ENCODE peak calls at places on chromosomes 13 and 19, in seven cellular contexts. V is substantia nigra, J is upper lobe of right lung, G is heart left ventricle, O is dorsolateral prefrontal cortex, D is transverse colon, H is psoas muscle. T is an unnamed sample.
A peak's percentile ranks its signal among the peaks of the same experiment; 100 is the strongest.

GRCh38 chr19:18780081-18780480 is 11.0 kb downstream of the COMP start:
- DNase-seq in H (no peak), J (no peak), V (no peak), D (no peak), O (no peak), G (no peak), T (no peak)

GRCh38 chr13:53545340-53545941 is 516.8 kb downstream of the OLFM4 start:
- DNase-seq in G (no peak), J (no peak), H (no peak), O (no peak), V (no peak), D (no peak), T (no peak)

GRCh38 chr13:108349269-108349668 is 79.8 kb downstream of the TNFSF13B start:
- DNase-seq in D (no peak), V (no peak), G (no peak), H (no peak), J (no peak), O (no peak), T (no peak)

GRCh38 chr13:27770809-27771208 is 21.5 kb upstream of the GSX1 start:
- DNase-seq in D (peak; percentile 36), J (no peak), H (no peak), V (no peak), G (no peak), O (no peak), T (no peak)

GRCh38 chr19:37855098-37855497 is 51.3 kb downstream of the WDR87 start:
- DNase-seq in D (peak; percentile 8), H (peak; percentile 10), J (no peak), G (peak; percentile 69), V (peak; percentile 7), O (peak; percentile 49), T (peak; percentile 75)

GRCh38 chr19:52778811-52779210 is 7.8 kb downstream of the ZNF600 start:
- DNase-seq in H (no peak), V (no peak), G (no peak), J (no peak), O (no peak), D (no peak), T (no peak)

GRCh38 chr13:64347662-64348061 is 2882.5 kb downstream of the PCDH9 start:
- DNase-seq in G (no peak), J (no peak), V (no peak), H (no peak), D (no peak), O (no peak), T (no peak)

GRCh38 chr13:34901577-34901976 is 40.5 kb upstream of the NBEA start:
- DNase-seq in G (no peak), O (no peak), J (no peak), D (no peak), H (no peak), V (no peak), T (no peak)

GRCh38 chr19:45206328-45206727 is 27.7 kb downstream of the BLOC1S3 start:
- DNase-seq in G (no peak), J (no peak), D (no peak), O (no peak), V (no peak), H (no peak), T (no peak)

GRCh38 chr13:30744056-30744684 is 8.8 kb downstream of the ALOX5AP start:
- DNase-seq in O (no peak), G (no peak), D (peak; percentile 71), J (peak; percentile 67), V (no peak), H (no peak), T (peak; percentile 56)

GRCh38 chr13:110331362-110331761 is 24.3 kb downstream of the COL4A2 start:
- DNase-seq in J (peak; percentile 59), V (no peak), G (no peak), D (no peak), H (no peak), O (no peak), T (no peak)

GRCh38 chr19:49808762-49809154 is 4.3 kb downstream of the FUZ start:
- DNase-seq in H (peak; percentile 95), V (peak; percentile 32), D (peak; percentile 95), G (peak; percentile 96), J (peak; percentile 97), O (peak; percentile 86), T (peak; percentile 98)

GRCh38 chr19:2922987-2923386 is 21.8 kb downstream of the ZNF77 start:
- DNase-seq in V (no peak), O (no peak), J (no peak), H (no peak), D (no peak), G (no peak), T (no peak)

GRCh38 chr19:43490759-43491158 is 13.8 kb downstream of the PHLDB3 start:
- DNase-seq in G (no peak), D (no peak), O (no peak), V (no peak), H (no peak), J (no peak), T (no peak)

GRCh38 chr19:3024509-3024869 is 4.6 kb downstream of the TLE2 start:
- DNase-seq in O (no peak), D (no peak), V (no peak), H (no peak), G (no peak), J (no peak), T (no peak)

GRCh38 chr19:5047251-5047935 is 78.5 kb downstream of the KDM4B start:
- DNase-seq in V (no peak), O (no peak), H (no peak), G (no peak), J (no peak), D (no peak), T (no peak)

GRCh38 chr19:16017138-16017490 is 59.2 kb upstream of the TPM4 start:
- DNase-seq in V (no peak), D (no peak), J (peak; percentile 37), H (no peak), G (no peak), O (no peak), T (no peak)

GRCh38 chr19:53809518-53810186 is 14.5 kb downstream of the NLRP12 start:
- DNase-seq in H (no peak), O (no peak), G (no peak), V (no peak), D (no peak), J (no peak), T (peak; percentile 18)
- H3K27ac ChIP-seq in H (no peak overlapping the region), O (no peak overlapping the region), G (no peak overlapping the region), V (no peak overlapping the region), D (no peak overlapping the region), J (no peak overlapping the region), T (no peak overlapping the region)

GRCh38 chr19:13104848-13105646 is 2.4 kb upstream of the LYL1 start:
- DNase-seq in O (no peak), V (no peak), G (no peak), D (no peak), J (no peak), H (no peak), T (peak; percentile 67)
- H3K27ac ChIP-seq in O (peak overlapping the region; percentile 85), V (peak overlapping the region; percentile 66), G (peak overlapping the region; percentile 96), D (peak overlapping the region; percentile 91), J (peak overlapping the region; percentile 89), H (peak overlapping the region; percentile 50), T (peak overlapping the region; percentile 32)

GRCh38 chr13:46077260-46077659 is 24.7 kb upstream of the ZC3H13 start:
- DNase-seq in O (no peak), V (no peak), H (no peak), J (no peak), D (no peak), G (no peak), T (no peak)

GRCh38 chr13:46079770-46080169 is 25.1 kb downstream of the CPB2 start:
- DNase-seq in G (no peak), D (no peak), J (no peak), V (no peak), O (no peak), H (no peak), T (no peak)

GRCh38 chr13:46076827-46077226 is 24.3 kb upstream of the ZC3H13 start:
- DNase-seq in O (no peak), J (no peak), V (no peak), D (no peak), G (no peak), H (no peak), T (no peak)

GRCh38 chr13:46071590-46072249 is 19.2 kb upstream of the ZC3H13 start:
- DNase-seq in H (no peak), J (no peak), O (no peak), D (no peak), G (no peak), V (no peak), T (no peak)

DNA sequence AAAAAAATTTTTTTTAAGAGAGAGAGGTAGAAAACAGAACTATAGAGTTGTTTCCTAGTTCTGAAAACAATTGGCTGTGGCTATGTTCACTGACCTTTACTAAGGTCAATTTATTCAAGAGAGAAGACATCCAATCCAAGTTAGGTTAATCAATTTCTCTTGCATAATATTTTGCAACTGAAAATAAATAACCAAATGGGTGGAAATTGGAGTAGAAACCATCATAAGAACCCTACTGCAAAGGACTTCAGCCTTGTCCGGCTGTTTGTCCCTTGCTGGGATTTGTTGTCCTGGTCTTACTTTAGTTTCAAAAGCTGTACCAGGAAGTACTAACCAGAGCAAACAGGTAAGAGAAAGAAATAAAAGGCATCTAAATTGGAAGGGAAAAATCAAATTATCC is 23.3 kb upstream of the ZC3H13 start:
- DNase-seq in J (no peak), G (no peak), O (no peak), V (no peak), H (no peak), D (no peak), T (no peak)
- H3K27ac ChIP-seq in J (no peak overlapping the region), G (no peak overlapping the region), O (no peak overlapping the region), V (no peak overlapping the region), H (no peak overlapping the region), D (no peak overlapping the region), T (no peak overlapping the region)

GRCh38 chr19:1568320-1569019 is at the start of gene MEX3D:
- DNase-seq in V (peak; percentile 48), H (peak; percentile 85), O (no peak), J (peak; percentile 89), G (peak; percentile 88), D (peak; percentile 87), T (peak; percentile 83)

GRCh38 chr19:1567116-1567847 is 843 bp downstream of the MEX3D start:
- DNase-seq in D (peak; percentile 47), O (no peak), V (no peak), H (no peak), J (peak; percentile 74), G (no peak), T (peak; percentile 79)

GRCh38 chr19:1567848-1568227 is 287 bp downstream of the MEX3D start:
- DNase-seq in H (no peak), O (no peak), D (no peak), V (no peak), J (no peak), G (no peak), T (no peak)

GRCh38 chr19:1563251-1563650 is 4.9 kb downstream of the MEX3D start:
- DNase-seq in V (no peak), O (no peak), H (no peak), G (no peak), J (no peak), D (no peak), T (no peak)

DNA sequence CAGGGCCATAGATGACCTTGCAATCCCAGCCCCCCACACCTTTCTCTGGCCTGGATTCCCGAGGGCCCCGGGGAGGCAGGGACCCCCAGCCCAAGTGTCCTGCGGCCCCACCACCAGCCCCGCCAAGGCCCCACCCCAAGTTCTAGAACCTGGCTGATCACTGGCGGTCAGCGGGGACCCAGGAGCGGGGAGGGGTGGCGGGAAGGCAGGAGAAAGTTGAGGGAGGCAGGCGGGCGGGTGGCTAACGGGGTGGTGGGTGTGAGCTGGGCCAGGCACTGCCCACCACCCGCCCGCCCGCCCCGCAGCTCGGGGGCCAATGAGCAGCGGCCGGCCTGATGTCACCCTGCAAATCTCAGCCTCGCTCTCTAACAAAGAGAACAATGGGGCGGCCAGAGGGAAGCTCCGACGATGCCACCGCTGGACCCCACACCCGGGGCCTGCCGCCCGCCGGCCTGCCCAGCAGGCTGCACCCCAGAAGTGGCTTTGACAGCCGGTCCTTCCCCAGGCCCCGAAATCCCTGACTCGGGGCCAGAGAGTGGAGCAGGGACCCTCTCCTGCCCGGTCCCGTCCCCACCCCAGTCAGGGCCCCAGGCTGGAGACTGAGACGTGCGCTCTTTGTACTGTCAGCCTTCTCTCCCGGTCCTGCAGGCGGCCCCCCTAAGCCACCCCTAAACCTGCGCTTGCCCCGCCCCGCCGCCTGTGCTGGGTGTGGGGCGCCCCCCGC is 1.6 kb downstream of the MEX3D start:
- DNase-seq in H (peak; percentile 62), G (no peak), J (peak; percentile 82), V (peak; percentile 75), O (peak; percentile 88), D (peak; percentile 59), T (peak; percentile 90)
- H3K27ac ChIP-seq in H (peak overlapping the region; percentile 46), G (peak overlapping the region; percentile 60), J (peak overlapping the region; percentile 78), V (peak overlapping the region; percentile 84), O (peak overlapping the region; percentile 90), D (peak overlapping the region; percentile 85), T (peak overlapping the region; percentile 86)